ENCODE peak calls at places on chromosomes 7 and 10, in five cellular contexts. One of them, this sample, is unnamed.

GRCh38 chr7:381211-382117 is 91.5 kb downstream of the FOXL3 start:
- DNase-seq in brain microvascular endothelial cell: no peak
- DNase-seq in hepatocyte: no peak
- DNase-seq in left ventricle myocardium inferior: no peak
- DNase-seq in MM.1S: no peak
- DNase-seq in this sample: no peak

GRCh38 chr7:51084121-51084520 is 232.5 kb downstream of the COBL start:
- DNase-seq in brain microvascular endothelial cell: no peak
- DNase-seq in hepatocyte: no peak
- DNase-seq in left ventricle myocardium inferior: no peak
- DNase-seq in MM.1S: no peak
- DNase-seq in this sample: no peak

GRCh38 chr10:29583674-29584073 is 51.1 kb downstream of the SVIL start:
- DNase-seq in brain microvascular endothelial cell: peak
- DNase-seq in hepatocyte: no peak
- DNase-seq in left ventricle myocardium inferior: no peak
- DNase-seq in MM.1S: no peak
- DNase-seq in this sample: no peak

GRCh38 chr7:42175834-42176745 is 60.9 kb downstream of the GLI3 start:
- DNase-seq in brain microvascular endothelial cell: no peak
- DNase-seq in hepatocyte: no peak
- DNase-seq in left ventricle myocardium inferior: no peak
- DNase-seq in MM.1S: no peak
- DNase-seq in this sample: no peak

GRCh38 chr7:26046150-26046549 is 105.8 kb upstream of the NFE2L3 start:
- DNase-seq in brain microvascular endothelial cell: no peak
- DNase-seq in hepatocyte: no peak
- DNase-seq in left ventricle myocardium inferior: no peak
- DNase-seq in MM.1S: no peak
- DNase-seq in this sample: no peak

GRCh38 chr10:71075759-71076472 is 136.5 kb upstream of the UNC5B start:
- DNase-seq in brain microvascular endothelial cell: no peak
- DNase-seq in hepatocyte: no peak
- DNase-seq in left ventricle myocardium inferior: no peak
- DNase-seq in MM.1S: no peak
- DNase-seq in this sample: no peak

GRCh38 chr7:91435386-91436059 is 171.3 kb downstream of the FZD1 start:
- DNase-seq in brain microvascular endothelial cell: no peak
- DNase-seq in hepatocyte: no peak
- DNase-seq in left ventricle myocardium inferior: no peak
- DNase-seq in MM.1S: no peak
- DNase-seq in this sample: peak

GRCh38 chr7:4694653-4695335 is 12.7 kb downstream of the FOXK1 start:
- DNase-seq in brain microvascular endothelial cell: peak
- DNase-seq in hepatocyte: peak
- DNase-seq in left ventricle myocardium inferior: peak
- DNase-seq in MM.1S: no peak
- DNase-seq in this sample: no peak

GRCh38 chr7:78220754-78221153 is 422.2 kb downstream of the PHTF2 start:
- DNase-seq in brain microvascular endothelial cell: no peak
- DNase-seq in hepatocyte: no peak
- DNase-seq in left ventricle myocardium inferior: no peak
- DNase-seq in MM.1S: no peak
- DNase-seq in this sample: no peak

GRCh38 chr7:69893915-69894314 is 295.6 kb downstream of the AUTS2 start:
- DNase-seq in brain microvascular endothelial cell: no peak
- DNase-seq in hepatocyte: peak
- DNase-seq in left ventricle myocardium inferior: no peak
- DNase-seq in MM.1S: no peak
- DNase-seq in this sample: peak

GRCh38 chr10:21721000-21721670 is 187.1 kb downstream of the MLLT10 start:
- DNase-seq in brain microvascular endothelial cell: no peak
- DNase-seq in hepatocyte: no peak
- DNase-seq in left ventricle myocardium inferior: no peak
- DNase-seq in MM.1S: no peak
- DNase-seq in this sample: no peak

GRCh38 chr10:101258179-101258885 is 29.1 kb upstream of the LBX1 start:
- DNase-seq in brain microvascular endothelial cell: no peak
- DNase-seq in hepatocyte: no peak
- DNase-seq in left ventricle myocardium inferior: no peak
- DNase-seq in MM.1S: peak
- DNase-seq in this sample: peak

GRCh38 chr7:134613623-134614347 is 32.9 kb upstream of the BPGM start:
- DNase-seq in brain microvascular endothelial cell: peak
- DNase-seq in hepatocyte: no peak
- DNase-seq in left ventricle myocardium inferior: no peak
- DNase-seq in MM.1S: no peak
- DNase-seq in this sample: no peak

GRCh38 chr7:159119026-159119741 is 25.5 kb downstream of the VIPR2 start:
- DNase-seq in brain microvascular endothelial cell: no peak
- DNase-seq in hepatocyte: no peak
- DNase-seq in left ventricle myocardium inferior: no peak
- DNase-seq in MM.1S: no peak
- DNase-seq in this sample: no peak

GRCh38 chr10:127922675-127923366 is 15.9 kb downstream of the PTPRE start:
- DNase-seq in brain microvascular endothelial cell: peak
- DNase-seq in hepatocyte: peak
- DNase-seq in left ventricle myocardium inferior: peak
- DNase-seq in MM.1S: no peak
- DNase-seq in this sample: no peak

GRCh38 chr10:46314046-46314445 is 27.2 kb downstream of the ANTXRL start:
- DNase-seq in brain microvascular endothelial cell: no peak
- DNase-seq in hepatocyte: no peak
- DNase-seq in left ventricle myocardium inferior: no peak
- DNase-seq in MM.1S: no peak
- DNase-seq in this sample: no peak

GRCh38 chr7:29281782-29282541 is 87.4 kb downstream of the CHN2 start:
- DNase-seq in brain microvascular endothelial cell: peak
- DNase-seq in hepatocyte: peak
- DNase-seq in left ventricle myocardium inferior: peak
- DNase-seq in MM.1S: no peak
- DNase-seq in this sample: peak

GRCh38 chr7:67018940-67019339 is 22.3 kb downstream of the TYW1 start:
- DNase-seq in brain microvascular endothelial cell: no peak
- DNase-seq in hepatocyte: no peak
- DNase-seq in left ventricle myocardium inferior: no peak
- DNase-seq in MM.1S: no peak
- DNase-seq in this sample: no peak

GRCh38 chr7:133475655-133476054 is 222.8 kb downstream of the EXOC4 start:
- DNase-seq in brain microvascular endothelial cell: no peak
- DNase-seq in hepatocyte: no peak
- DNase-seq in left ventricle myocardium inferior: no peak
- DNase-seq in MM.1S: no peak
- DNase-seq in this sample: no peak

GRCh38 chr10:5563991-5564536 is 39.3 kb downstream of the CALML3 start:
- DNase-seq in brain microvascular endothelial cell: peak
- DNase-seq in hepatocyte: no peak
- DNase-seq in left ventricle myocardium inferior: no peak
- DNase-seq in MM.1S: no peak
- DNase-seq in this sample: no peak

GRCh38 chr7:158500651-158501052 is 87.0 kb downstream of the PTPRN2 start:
- DNase-seq in brain microvascular endothelial cell: no peak
- DNase-seq in hepatocyte: no peak
- DNase-seq in left ventricle myocardium inferior: no peak
- DNase-seq in MM.1S: no peak
- DNase-seq in this sample: no peak

GRCh38 chr10:123526356-123527079 is 139.6 kb upstream of the GPR26 start:
- DNase-seq in brain microvascular endothelial cell: no peak
- DNase-seq in hepatocyte: no peak
- DNase-seq in left ventricle myocardium inferior: no peak
- DNase-seq in MM.1S: no peak
- DNase-seq in this sample: no peak

GRCh38 chr10:34737772-34738169 is 77.3 kb downstream of the PARD3 start:
- DNase-seq in brain microvascular endothelial cell: no peak
- DNase-seq in hepatocyte: no peak
- DNase-seq in left ventricle myocardium inferior: no peak
- DNase-seq in MM.1S: no peak
- DNase-seq in this sample: no peak
- TF ChIP-seq CTCF in brain microvascular endothelial cell: no peak
- TF ChIP-seq CTCF in hepatocyte: no peak
- TF ChIP-seq CTCF in left ventricle myocardium inferior: no peak
- TF ChIP-seq CTCF in MM.1S: no peak
- TF ChIP-seq CTCF in this sample: no peak

GRCh38 chr7:22875475-22875874 is 52.8 kb upstream of the TOMM7 start:
- DNase-seq in brain microvascular endothelial cell: no peak
- DNase-seq in hepatocyte: no peak
- DNase-seq in left ventricle myocardium inferior: no peak
- DNase-seq in MM.1S: no peak
- DNase-seq in this sample: no peak

GRCh38 chr7:22879718-22880306 is 57.2 kb upstream of the TOMM7 start:
- DNase-seq in brain microvascular endothelial cell: no peak
- DNase-seq in hepatocyte: no peak
- DNase-seq in left ventricle myocardium inferior: no peak
- DNase-seq in MM.1S: no peak
- DNase-seq in this sample: no peak

GRCh38 chr7:22874904-22875303 is 52.3 kb upstream of the TOMM7 start:
- DNase-seq in brain microvascular endothelial cell: no peak
- DNase-seq in hepatocyte: no peak
- DNase-seq in left ventricle myocardium inferior: no peak
- DNase-seq in MM.1S: no peak
- DNase-seq in this sample: no peak

GRCh38 chr7:22876986-22877729 is 54.5 kb upstream of the TOMM7 start:
- DNase-seq in brain microvascular endothelial cell: no peak
- DNase-seq in hepatocyte: no peak
- DNase-seq in left ventricle myocardium inferior: no peak
- DNase-seq in MM.1S: no peak
- DNase-seq in this sample: no peak

DNA sequence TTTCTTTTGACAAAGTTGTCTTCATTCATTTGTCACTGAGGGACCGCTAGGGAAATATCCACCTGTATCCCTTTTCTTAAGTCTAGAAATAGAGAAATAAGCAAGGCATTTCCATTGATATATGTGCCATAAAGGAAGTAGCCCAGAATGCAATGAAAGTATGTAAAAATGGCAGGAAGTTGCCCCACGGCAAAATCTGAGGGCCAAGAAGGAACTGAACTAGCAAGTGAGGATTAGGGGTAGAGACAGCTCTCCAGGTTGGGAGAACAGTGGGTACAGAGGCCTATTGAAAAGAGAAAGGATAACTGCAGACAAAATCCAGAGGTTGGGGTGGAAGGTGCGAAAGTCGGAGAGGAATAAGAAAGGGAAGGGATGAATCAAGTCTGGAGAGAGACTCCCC is 56.6 kb upstream of the TOMM7 start:
- DNase-seq in brain microvascular endothelial cell: no peak
- DNase-seq in hepatocyte: no peak
- DNase-seq in left ventricle myocardium inferior: no peak
- DNase-seq in MM.1S: no peak
- DNase-seq in this sample: no peak
- H3K27ac ChIP-seq in brain microvascular endothelial cell: no peak
- H3K27ac ChIP-seq in hepatocyte: no peak
- H3K27ac ChIP-seq in left ventricle myocardium inferior: no peak
- H3K27ac ChIP-seq in MM.1S: no peak
- H3K27ac ChIP-seq in this sample: no peak

GRCh38 chr10:28135258-28135657 is 136.4 kb upstream of the ODAD2 start:
- DNase-seq in brain microvascular endothelial cell: no peak
- DNase-seq in hepatocyte: no peak
- DNase-seq in left ventricle myocardium inferior: no peak
- DNase-seq in MM.1S: no peak
- DNase-seq in this sample: no peak
- TF ChIP-seq CTCF in brain microvascular endothelial cell: no peak
- TF ChIP-seq CTCF in hepatocyte: no peak
- TF ChIP-seq CTCF in left ventricle myocardium inferior: no peak
- TF ChIP-seq CTCF in MM.1S: no peak
- TF ChIP-seq CTCF in this sample: peak

GRCh38 chr7:93226310-93226709 is at the start of gene HEPACAM2:
- DNase-seq in brain microvascular endothelial cell: no peak
- DNase-seq in hepatocyte: no peak
- DNase-seq in left ventricle myocardium inferior: no peak
- DNase-seq in MM.1S: no peak
- DNase-seq in this sample: no peak

GRCh38 chr7:93228302-93228701 is 2.0 kb upstream of the HEPACAM2 start:
- DNase-seq in brain microvascular endothelial cell: peak
- DNase-seq in hepatocyte: peak
- DNase-seq in left ventricle myocardium inferior: no peak
- DNase-seq in MM.1S: peak
- DNase-seq in this sample: peak

GRCh38 chr7:93231264-93231663 is 902 bp upstream of the VPS50 start:
- DNase-seq in brain microvascular endothelial cell: no peak
- DNase-seq in hepatocyte: no peak
- DNase-seq in left ventricle myocardium inferior: no peak
- DNase-seq in MM.1S: peak
- DNase-seq in this sample: no peak

GRCh38 chr7:93232673-93233018 is 480 bp downstream of the VPS50 start:
- DNase-seq in brain microvascular endothelial cell: no peak
- DNase-seq in hepatocyte: no peak
- DNase-seq in left ventricle myocardium inferior: no peak
- DNase-seq in MM.1S: no peak
- DNase-seq in this sample: peak

DNA sequence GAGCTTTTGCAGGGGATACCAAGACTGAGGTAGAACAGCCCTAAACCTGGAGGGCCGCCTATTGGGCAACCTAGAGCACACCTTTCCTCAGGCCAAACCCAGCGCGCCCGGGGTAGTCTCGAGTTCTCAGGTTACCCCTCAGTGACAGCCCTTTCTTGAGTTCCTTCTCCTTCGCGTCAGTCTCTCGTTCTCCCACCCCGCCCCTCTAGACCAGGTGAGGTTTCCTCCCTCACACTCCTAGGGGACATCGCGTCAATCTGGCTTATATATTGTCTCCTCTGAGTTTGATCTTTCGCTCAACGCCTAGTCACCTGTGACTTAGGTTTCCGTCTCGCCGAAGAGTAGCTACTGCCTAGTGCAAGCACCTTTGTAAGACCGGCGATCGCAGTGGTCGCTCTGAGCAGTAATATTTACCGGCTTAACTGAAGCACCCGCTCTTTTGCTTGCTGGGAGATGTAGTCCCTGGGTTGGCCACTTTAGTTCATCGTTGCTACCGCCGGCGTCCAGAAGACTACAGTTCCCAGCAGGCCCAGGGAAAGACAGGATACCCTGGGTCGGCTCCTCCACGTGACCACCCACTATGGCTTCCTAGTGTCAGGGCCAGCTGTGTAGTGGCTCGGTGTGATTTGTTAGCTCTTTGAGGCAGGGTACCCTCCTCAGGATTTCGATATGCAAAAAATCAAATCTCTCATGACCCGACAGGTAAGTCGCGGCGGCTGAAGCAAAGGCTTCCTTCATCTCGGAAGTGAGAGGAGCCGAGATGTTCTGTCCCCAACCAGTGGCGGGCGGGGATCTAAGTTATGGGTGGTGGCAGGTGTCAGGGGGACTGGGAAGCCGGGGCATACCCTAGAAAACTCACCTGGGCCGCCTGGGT is at the start of gene VPS50:
- DNase-seq in brain microvascular endothelial cell: peak
- DNase-seq in hepatocyte: peak
- DNase-seq in left ventricle myocardium inferior: peak
- DNase-seq in MM.1S: peak
- DNase-seq in this sample: peak
- H3K27ac ChIP-seq in brain microvascular endothelial cell: no peak
- H3K27ac ChIP-seq in hepatocyte: peak
- H3K27ac ChIP-seq in left ventricle myocardium inferior: peak
- H3K27ac ChIP-seq in MM.1S: peak
- H3K27ac ChIP-seq in this sample: no peak